ENCODE peak calls at places on chromosomes 13 and 19, in eight cellular contexts. One of them, this sample, is unnamed.

GRCh38 chr13:19632915-19633339 is 532 bp upstream of the MPHOSPH8 start:
- DNase-seq in cardiac muscle cell: no peak
- DNase-seq in heart left ventricle: no peak
- DNase-seq in uterus: no peak
- DNase-seq in Peyer's patch: no peak
- DNase-seq in thoracic aorta: no peak
- DNase-seq in lung: no peak
- DNase-seq in left ventricle myocardium inferior: no peak
- DNase-seq in this sample: no peak

GRCh38 chr19:39276740-39277139 is 8.5 kb downstream of the IFNL2 start:
- DNase-seq in cardiac muscle cell: no peak
- DNase-seq in heart left ventricle: no peak
- DNase-seq in uterus: no peak
- DNase-seq in Peyer's patch: no peak
- DNase-seq in thoracic aorta: no peak
- DNase-seq in lung: no peak
- DNase-seq in left ventricle myocardium inferior: no peak
- DNase-seq in this sample: no peak

GRCh38 chr13:29875646-29876045 is 25.2 kb upstream of the UBL3 start:
- DNase-seq in cardiac muscle cell: no peak
- DNase-seq in heart left ventricle: no peak
- DNase-seq in uterus: no peak
- DNase-seq in Peyer's patch: no peak
- DNase-seq in thoracic aorta: no peak
- DNase-seq in lung: no peak
- DNase-seq in left ventricle myocardium inferior: no peak
- DNase-seq in this sample: no peak

GRCh38 chr19:1856698-1857603 is 6.4 kb downstream of the KLF16 start:
- DNase-seq in cardiac muscle cell: peak; percentile 85
- DNase-seq in heart left ventricle: peak; percentile 88
- DNase-seq in uterus: peak; percentile 73
- DNase-seq in Peyer's patch: peak; percentile 97
- DNase-seq in thoracic aorta: peak; percentile 54
- DNase-seq in lung: peak; percentile 85
- DNase-seq in left ventricle myocardium inferior: peak; percentile 82
- DNase-seq in this sample: peak; percentile 80

GRCh38 chr13:95296326-95296939 is 4.8 kb downstream of the ABCC4 start:
- DNase-seq in cardiac muscle cell: peak; percentile 25
- DNase-seq in heart left ventricle: peak; percentile 36
- DNase-seq in uterus: no peak
- DNase-seq in Peyer's patch: peak; percentile 74
- DNase-seq in thoracic aorta: no peak
- DNase-seq in lung: peak; percentile 64
- DNase-seq in left ventricle myocardium inferior: peak; percentile 42
- DNase-seq in this sample: no peak

GRCh38 chr19:5238700-5239099 is 101.9 kb downstream of the PTPRS start:
- DNase-seq in cardiac muscle cell: no peak
- DNase-seq in heart left ventricle: no peak
- DNase-seq in uterus: no peak
- DNase-seq in Peyer's patch: no peak
- DNase-seq in thoracic aorta: no peak
- DNase-seq in lung: no peak
- DNase-seq in left ventricle myocardium inferior: no peak
- DNase-seq in this sample: no peak

GRCh38 chr13:36157475-36157874 is 26.3 kb upstream of the DCLK1 start:
- DNase-seq in cardiac muscle cell: no peak
- DNase-seq in heart left ventricle: no peak
- DNase-seq in uterus: no peak
- DNase-seq in Peyer's patch: no peak
- DNase-seq in thoracic aorta: no peak
- DNase-seq in lung: no peak
- DNase-seq in left ventricle myocardium inferior: no peak
- DNase-seq in this sample: no peak

GRCh38 chr19:42547927-42548326 is 19.6 kb upstream of the CEACAM1 start:
- DNase-seq in cardiac muscle cell: no peak
- DNase-seq in heart left ventricle: no peak
- DNase-seq in uterus: no peak
- DNase-seq in Peyer's patch: no peak
- DNase-seq in thoracic aorta: no peak
- DNase-seq in lung: no peak
- DNase-seq in left ventricle myocardium inferior: no peak
- DNase-seq in this sample: no peak

GRCh38 chr19:34838753-34839431 is 65.9 kb upstream of the ZNF599 start:
- DNase-seq in cardiac muscle cell: peak; percentile 28
- DNase-seq in heart left ventricle: peak; percentile 26
- DNase-seq in uterus: no peak
- DNase-seq in Peyer's patch: peak; percentile 82
- DNase-seq in thoracic aorta: no peak
- DNase-seq in lung: no peak
- DNase-seq in left ventricle myocardium inferior: no peak
- DNase-seq in this sample: no peak

GRCh38 chr19:1223018-1223855 is 14.6 kb downstream of the CBARP start:
- DNase-seq in cardiac muscle cell: peak; percentile 49
- DNase-seq in heart left ventricle: no peak
- DNase-seq in uterus: no peak
- DNase-seq in Peyer's patch: no peak
- DNase-seq in thoracic aorta: no peak
- DNase-seq in lung: no peak
- DNase-seq in left ventricle myocardium inferior: no peak
- DNase-seq in this sample: no peak

GRCh38 chr19:33150852-33151518 is 19.1 kb downstream of the WDR88 start:
- DNase-seq in cardiac muscle cell: no peak
- DNase-seq in heart left ventricle: no peak
- DNase-seq in uterus: no peak
- DNase-seq in Peyer's patch: no peak
- DNase-seq in thoracic aorta: no peak
- DNase-seq in lung: no peak
- DNase-seq in left ventricle myocardium inferior: no peak
- DNase-seq in this sample: no peak

DNA sequence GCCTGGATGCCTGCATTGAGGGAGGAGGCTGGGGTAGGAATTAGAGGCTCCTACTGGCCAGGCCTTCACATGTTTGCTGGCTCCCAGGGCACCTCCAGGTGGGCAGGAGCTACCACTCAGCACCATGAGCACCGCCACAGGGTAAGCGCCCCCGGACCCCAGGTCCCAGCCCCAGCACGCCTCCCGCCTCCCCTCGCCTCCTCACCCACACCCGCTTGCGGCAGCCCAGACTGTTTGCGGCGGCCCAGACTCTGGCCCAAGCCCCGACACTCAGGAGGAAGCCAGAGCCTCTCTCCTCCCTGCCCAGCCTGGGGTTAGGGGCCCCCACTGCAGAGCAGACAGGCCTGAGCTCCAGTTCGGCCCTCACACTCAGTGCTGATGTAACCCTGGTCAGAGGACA is 652 bp downstream of the EPS8L1 start:
- DNase-seq in cardiac muscle cell: no peak
- DNase-seq in heart left ventricle: no peak
- DNase-seq in uterus: no peak
- DNase-seq in Peyer's patch: no peak
- DNase-seq in thoracic aorta: no peak
- DNase-seq in lung: no peak
- DNase-seq in left ventricle myocardium inferior: no peak
- DNase-seq in this sample: no peak
- H3K4me3 ChIP-seq in cardiac muscle cell: no peak overlapping the region
- H3K4me3 ChIP-seq in heart left ventricle: no peak overlapping the region
- H3K4me3 ChIP-seq in uterus: no peak overlapping the region
- H3K4me3 ChIP-seq in Peyer's patch: peak overlapping the region; percentile 43
- H3K4me3 ChIP-seq in thoracic aorta: no peak overlapping the region
- H3K4me3 ChIP-seq in lung: no peak overlapping the region
- H3K4me3 ChIP-seq in left ventricle myocardium inferior: no peak overlapping the region
- H3K4me3 ChIP-seq in this sample: no peak overlapping the region

DNA sequence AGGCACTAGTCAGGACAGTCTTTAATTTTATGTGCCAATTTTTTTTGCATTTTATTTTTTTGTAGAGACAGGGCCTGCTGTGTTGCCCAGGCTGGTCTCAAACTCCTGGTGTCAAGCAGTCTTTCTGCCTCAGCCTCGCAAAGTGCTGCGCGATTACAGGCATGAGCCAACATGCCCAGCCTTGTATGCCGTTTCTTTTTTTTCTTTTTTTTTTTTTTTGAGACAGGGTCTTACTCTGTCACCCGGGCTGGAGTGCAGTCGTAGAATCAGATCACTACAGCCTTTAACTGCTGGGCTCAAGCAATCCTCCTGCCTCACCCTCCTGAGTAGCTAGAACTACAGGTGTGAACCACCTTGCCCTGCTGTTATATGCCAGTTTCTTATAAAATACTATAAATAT is 26.4 kb downstream of the BORA start:
- DNase-seq in cardiac muscle cell: no peak
- DNase-seq in heart left ventricle: no peak
- DNase-seq in uterus: no peak
- DNase-seq in Peyer's patch: no peak
- DNase-seq in thoracic aorta: no peak
- DNase-seq in lung: no peak
- DNase-seq in left ventricle myocardium inferior: no peak
- DNase-seq in this sample: no peak
- H3K36me3 ChIP-seq in cardiac muscle cell: peaks cover 37% of the 10 kb centered on the region
- H3K36me3 ChIP-seq in heart left ventricle: peaks cover 100% of the 10 kb centered on the region
- H3K36me3 ChIP-seq in uterus: no peaks in the 10 kb centered on the region
- H3K36me3 ChIP-seq in Peyer's patch: no peaks in the 10 kb centered on the region
- H3K36me3 ChIP-seq in thoracic aorta: peaks cover 32% of the 10 kb centered on the region
- H3K36me3 ChIP-seq in lung: peaks cover 28% of the 10 kb centered on the region
- H3K36me3 ChIP-seq in left ventricle myocardium inferior: peaks cover 86% of the 10 kb centered on the region
- H3K36me3 ChIP-seq in this sample: peaks cover 13% of the 10 kb centered on the region

GRCh38 chr19:53883741-53884140 is 1.7 kb downstream of the PRKCG start:
- DNase-seq in cardiac muscle cell: no peak
- DNase-seq in heart left ventricle: no peak
- DNase-seq in uterus: no peak
- DNase-seq in Peyer's patch: no peak
- DNase-seq in thoracic aorta: no peak
- DNase-seq in lung: no peak
- DNase-seq in left ventricle myocardium inferior: no peak
- DNase-seq in this sample: no peak

GRCh38 chr19:53882391-53883050 is 524 bp downstream of the PRKCG start:
- DNase-seq in cardiac muscle cell: no peak
- DNase-seq in heart left ventricle: no peak
- DNase-seq in uterus: no peak
- DNase-seq in Peyer's patch: no peak
- DNase-seq in thoracic aorta: no peak
- DNase-seq in lung: no peak
- DNase-seq in left ventricle myocardium inferior: no peak
- DNase-seq in this sample: no peak

GRCh38 chr19:53883231-53883661 is 1.2 kb downstream of the PRKCG start:
- DNase-seq in cardiac muscle cell: no peak
- DNase-seq in heart left ventricle: no peak
- DNase-seq in uterus: no peak
- DNase-seq in Peyer's patch: no peak
- DNase-seq in thoracic aorta: no peak
- DNase-seq in lung: no peak
- DNase-seq in left ventricle myocardium inferior: no peak
- DNase-seq in this sample: no peak

GRCh38 chr19:53880716-53881481 is 1.1 kb upstream of the PRKCG start:
- DNase-seq in cardiac muscle cell: no peak
- DNase-seq in heart left ventricle: no peak
- DNase-seq in uterus: no peak
- DNase-seq in Peyer's patch: no peak
- DNase-seq in thoracic aorta: no peak
- DNase-seq in lung: no peak
- DNase-seq in left ventricle myocardium inferior: no peak
- DNase-seq in this sample: no peak

GRCh38 chr19:53881482-53882390 is at the start of gene PRKCG:
- DNase-seq in cardiac muscle cell: no peak
- DNase-seq in heart left ventricle: peak; percentile 42
- DNase-seq in uterus: no peak
- DNase-seq in Peyer's patch: peak; percentile 73
- DNase-seq in thoracic aorta: no peak
- DNase-seq in lung: peak; percentile 31
- DNase-seq in left ventricle myocardium inferior: peak; percentile 29
- DNase-seq in this sample: peak; percentile 56
- TF ChIP-seq CTCF in cardiac muscle cell: peak; percentile 60
- TF ChIP-seq CTCF in heart left ventricle: peak; percentile 49
- TF ChIP-seq CTCF in uterus: peak; percentile 40
- TF ChIP-seq CTCF in Peyer's patch: peak; percentile 34
- TF ChIP-seq CTCF in thoracic aorta: peak; percentile 41
- TF ChIP-seq CTCF in lung: peak; percentile 16
- TF ChIP-seq CTCF in left ventricle myocardium inferior: peak; percentile 71
- TF ChIP-seq CTCF in this sample: peak; percentile 40

DNA sequence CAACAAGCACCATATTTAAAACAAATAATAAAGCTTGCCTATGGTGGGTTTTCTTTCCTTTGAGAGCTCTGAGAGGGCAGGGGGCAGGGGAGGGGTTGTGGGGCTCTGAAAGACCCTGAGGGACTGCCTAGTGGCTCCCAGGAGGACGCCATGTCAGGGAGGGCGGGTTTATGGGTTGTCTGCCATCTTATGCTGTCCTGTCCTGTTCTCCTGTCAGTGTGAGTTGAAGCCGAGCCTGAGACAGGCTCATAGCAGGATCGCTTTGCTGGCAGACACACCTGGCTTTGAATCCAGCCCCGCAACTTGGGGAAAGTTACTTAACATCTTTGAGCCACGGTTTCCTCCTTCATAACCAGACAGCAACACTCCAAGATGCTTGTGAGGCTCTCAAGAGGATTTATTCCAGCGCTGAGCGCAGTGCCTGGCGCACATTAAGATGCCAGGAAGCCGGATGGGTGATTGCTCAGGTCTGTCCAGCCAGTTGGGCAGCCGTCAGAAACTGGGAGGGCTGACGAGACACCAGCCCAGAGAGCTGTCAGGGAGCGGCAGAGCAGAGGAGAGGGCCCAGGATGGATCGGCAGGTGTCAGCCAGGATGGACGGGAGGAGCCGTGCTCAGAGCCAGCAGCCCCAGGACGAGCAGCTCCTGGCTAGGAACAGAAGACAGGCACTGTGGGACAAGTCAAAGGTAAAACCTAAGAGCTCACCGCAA is 36.8 kb upstream of the C1QTNF9 start:
- DNase-seq in cardiac muscle cell: no peak
- DNase-seq in heart left ventricle: peak; percentile 38
- DNase-seq in uterus: no peak
- DNase-seq in Peyer's patch: peak; percentile 67
- DNase-seq in thoracic aorta: no peak
- DNase-seq in lung: peak; percentile 65
- DNase-seq in left ventricle myocardium inferior: no peak
- DNase-seq in this sample: no peak
- H3K4me3 ChIP-seq in cardiac muscle cell: no peak overlapping the region
- H3K4me3 ChIP-seq in heart left ventricle: peak overlapping the region; percentile 64
- H3K4me3 ChIP-seq in uterus: peak overlapping the region; percentile 41
- H3K4me3 ChIP-seq in Peyer's patch: peak overlapping the region; percentile 48
- H3K4me3 ChIP-seq in thoracic aorta: peak overlapping the region; percentile 73
- H3K4me3 ChIP-seq in lung: no peak overlapping the region
- H3K4me3 ChIP-seq in left ventricle myocardium inferior: peak overlapping the region; percentile 57
- H3K4me3 ChIP-seq in this sample: peak overlapping the region; percentile 72

This sample was measured in GM06990.